ENCODE peak calls at places on chromosomes 13 and 19, in seven cellular contexts. Q is CD8-positive, alpha-beta T cell; A is vagina; N is RWPE1; W is left lung; V is heart right ventricle; G is astrocyte of the spinal cord. H is an unnamed sample.

GRCh38 chr19:4523306-4524110 is 5.2 kb upstream of the PLIN4 start:
- DNase-seq in Q (peak; percentile 31), A (no peak), N (no peak), W (peak; percentile 91), V (peak; percentile 60), G (no peak), H (no peak)

GRCh38 chr19:47003611-47003935 is 16.1 kb upstream of the NPAS1 start:
- DNase-seq in Q (no peak), A (no peak), N (no peak), W (no peak), V (no peak), G (no peak), H (no peak)

GRCh38 chr13:49791753-49792549 is 531 bp downstream of the KPNA3 start:
- DNase-seq in Q (peak; percentile 48), A (no peak), N (peak; percentile 37), W (peak; percentile 92), V (peak; percentile 56), G (peak; percentile 50), H (peak; percentile 58)

GRCh38 chr13:21124853-21125252 is 51.5 kb downstream of the SKA3 start:
- DNase-seq in Q (no peak), A (no peak), N (no peak), W (no peak), V (no peak), G (peak; percentile 58), H (no peak)

GRCh38 chr19:41998246-41999020 is 4.4 kb upstream of the ATP1A3 start:
- DNase-seq in Q (peak; percentile 28), A (no peak), N (peak; percentile 42), W (peak; percentile 82), V (peak; percentile 48), G (no peak), H (no peak)

GRCh38 chr19:48896191-48896720 is 2.3 kb downstream of the TULP2 start:
- DNase-seq in Q (peak; percentile 44), A (no peak), N (no peak), W (peak; percentile 82), V (peak; percentile 71), G (peak; percentile 24), H (no peak)

GRCh38 chr13:97329331-97329730 is 104.6 kb upstream of the RAP2A start:
- DNase-seq in Q (no peak), A (no peak), N (no peak), W (no peak), V (no peak), G (no peak), H (no peak)

GRCh38 chr13:110914293-110915056 is 394 bp downstream of the ANKRD10 start:
- DNase-seq in Q (peak; percentile 77), A (no peak), N (peak; percentile 49), W (peak; percentile 95), V (peak; percentile 88), G (peak; percentile 75), H (peak; percentile 72)

GRCh38 chr19:9309974-9310446 is 372 bp upstream of the ZNF699 start:
- DNase-seq in Q (no peak), A (no peak), N (peak; percentile 90), W (peak; percentile 94), V (peak; percentile 90), G (no peak), H (no peak)

GRCh38 chr13:107851670-107852460 is 363.5 kb downstream of the LIG4 start:
- DNase-seq in Q (no peak), A (no peak), N (no peak), W (no peak), V (no peak), G (no peak), H (no peak)

GRCh38 chr13:79662882-79663281 is 181.9 kb downstream of the NDFIP2 start:
- DNase-seq in Q (no peak), A (no peak), N (no peak), W (no peak), V (peak; percentile 21), G (no peak), H (no peak)

GRCh38 chr13:97212540-97213146 is 9.5 kb upstream of the MBNL2 start:
- DNase-seq in Q (no peak), A (peak; percentile 8), N (peak; percentile 38), W (no peak), V (no peak), G (peak; percentile 46), H (no peak)

GRCh38 chr13:75693227-75693626 is 57.1 kb downstream of the LMO7 start:
- DNase-seq in Q (no peak), A (no peak), N (no peak), W (no peak), V (no peak), G (no peak), H (no peak)

GRCh38 chr19:3753631-3754410 is 7.7 kb downstream of the APBA3 start:
- DNase-seq in Q (no peak), A (no peak), N (no peak), W (peak; percentile 72), V (no peak), G (no peak), H (no peak)

GRCh38 chr13:80239571-80240255 is 101.2 kb downstream of the SPRY2 start:
- DNase-seq in Q (no peak), A (no peak), N (no peak), W (no peak), V (no peak), G (peak; percentile 18), H (no peak)

GRCh38 chr13:113851480-113851803 is 12.4 kb downstream of the GAS6 start:
- DNase-seq in Q (no peak), A (peak; percentile 34), N (no peak), W (no peak), V (no peak), G (no peak), H (no peak)

GRCh38 chr13:110397445-110397844 is 90.4 kb downstream of the COL4A2 start:
- DNase-seq in Q (no peak), A (no peak), N (no peak), W (no peak), V (no peak), G (no peak), H (no peak)

GRCh38 chr19:51784109-51784785 is 10.7 kb upstream of the FPR3 start:
- DNase-seq in Q (no peak), A (no peak), N (no peak), W (no peak), V (no peak), G (no peak), H (no peak)

GRCh38 chr19:51784922-51785690 is 9.9 kb upstream of the FPR3 start:
- DNase-seq in Q (no peak), A (no peak), N (peak; percentile 14), W (no peak), V (peak; percentile 29), G (no peak), H (no peak)

GRCh38 chr19:51779703-51780102 is 15.3 kb upstream of the FPR3 start:
- DNase-seq in Q (no peak), A (no peak), N (no peak), W (no peak), V (no peak), G (no peak), H (no peak)

GRCh38 chr19:51786651-51787494 is 8.1 kb upstream of the FPR3 start:
- DNase-seq in Q (no peak), A (no peak), N (no peak), W (no peak), V (no peak), G (no peak), H (no peak)

DNA sequence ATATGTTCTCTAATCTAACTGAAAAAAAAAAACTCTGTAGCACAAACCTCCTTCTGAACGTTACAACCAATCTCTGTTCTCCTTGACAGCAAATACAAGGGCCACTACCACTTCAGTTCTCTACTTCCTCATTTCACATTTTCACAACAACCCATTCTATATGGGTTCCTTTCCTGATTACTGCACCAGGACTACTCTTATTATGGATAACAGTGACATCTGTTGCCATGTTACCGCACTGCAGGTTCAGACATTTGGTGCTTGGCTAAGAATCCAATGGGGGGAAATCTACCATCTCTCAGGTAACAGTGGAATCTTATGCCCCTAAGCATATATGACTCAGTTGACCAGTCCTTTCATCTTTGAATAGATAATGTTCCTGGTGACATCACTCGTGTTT is 11.6 kb upstream of the FPR3 start:
- DNase-seq in Q (no peak), A (no peak), N (peak; percentile 29), W (no peak), V (no peak), G (no peak), H (no peak)
- TF ChIP-seq CTCF in Q (no peak), A (no peak), N (peak; percentile 51), W (no peak), V (no peak), G (peak; percentile 12), H (no peak)

GRCh38 chr19:34556500-34556899 is 74.9 kb downstream of the WTIP start:
- DNase-seq in Q (no peak), A (no peak), N (no peak), W (no peak), V (no peak), G (no peak), H (no peak)

GRCh38 chr19:34560229-34560628 is 78.7 kb downstream of the WTIP start:
- DNase-seq in Q (no peak), A (no peak), N (no peak), W (no peak), V (no peak), G (no peak), H (no peak)

GRCh38 chr19:34555447-34555846 is 73.9 kb downstream of the WTIP start:
- DNase-seq in Q (no peak), A (no peak), N (no peak), W (no peak), V (no peak), G (no peak), H (no peak)

GRCh38 chr19:34559045-34559444 is 77.5 kb downstream of the WTIP start:
- DNase-seq in Q (no peak), A (no peak), N (no peak), W (no peak), V (no peak), G (no peak), H (no peak)
- TF ChIP-seq CTCF in Q (no peak), A (no peak), N (no peak), W (no peak), V (no peak), G (no peak), H (no peak)

GRCh38 chr19:1717200-1717969 is 35.9 kb upstream of the ONECUT3 start:
- DNase-seq in Q (no peak), A (no peak), N (no peak), W (no peak), V (no peak), G (no peak), H (no peak)
- TF ChIP-seq CTCF in Q (no peak), A (no peak), N (no peak), W (no peak), V (no peak), G (no peak), H (no peak)

DNA sequence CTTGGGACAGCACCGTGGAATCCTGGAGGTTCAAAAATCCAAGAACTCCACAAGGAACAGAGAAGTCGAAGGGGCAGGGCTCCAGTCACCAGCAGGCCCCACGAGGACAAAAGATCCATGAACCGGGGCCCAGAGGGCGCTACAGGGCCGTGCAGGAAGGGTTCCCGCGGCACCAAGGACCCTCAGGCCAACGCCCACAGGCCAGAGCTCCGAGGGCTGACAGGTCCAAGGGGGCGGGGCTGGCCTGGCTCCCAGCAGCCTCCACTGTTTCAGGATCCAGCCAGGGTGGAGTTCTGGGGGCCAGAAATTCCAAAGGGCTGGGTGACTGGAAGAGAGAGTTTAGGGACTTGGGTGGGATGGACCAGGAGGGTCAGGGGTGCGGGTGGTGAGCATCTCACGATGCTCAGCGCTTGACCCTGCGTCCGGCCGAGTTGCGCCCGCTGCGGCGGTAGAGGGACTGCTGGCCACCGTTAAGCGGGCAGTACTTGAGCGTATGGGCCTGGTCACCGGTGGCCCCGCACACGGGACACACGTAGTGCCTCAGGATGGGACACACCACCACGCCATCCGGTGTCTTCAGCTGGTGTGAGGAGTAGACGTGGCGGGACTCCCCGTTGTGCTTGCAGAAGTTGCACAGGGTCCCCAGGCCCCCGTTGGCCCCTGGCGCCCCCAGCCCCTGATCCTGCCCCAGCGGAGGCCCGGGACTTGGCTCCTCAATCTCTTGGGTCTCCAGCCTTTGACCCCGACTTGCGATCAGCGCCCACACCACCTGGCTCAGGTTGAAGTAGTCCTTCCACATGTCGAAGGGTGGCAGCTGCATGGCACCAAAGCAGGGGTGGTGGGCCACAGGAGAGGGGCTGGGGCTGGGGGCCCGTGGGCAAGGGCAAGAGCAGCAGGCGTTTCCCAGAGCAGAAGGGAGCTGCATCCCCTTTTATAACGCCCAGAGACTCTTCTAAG is at the start of gene NANOS2:
- DNase-seq in Q (no peak), A (no peak), N (no peak), W (peak; percentile 69), V (peak; percentile 34), G (no peak), H (no peak)
- TF ChIP-seq CTCF in Q (no peak), A (no peak), N (no peak), W (no peak), V (no peak), G (peak; percentile 17), H (no peak)

H was measured in natural killer cell.